ENCODE peak calls at places on chromosomes 1 and 21, in eight cellular contexts. One of them, this sample, is unnamed.

GRCh38 chr1:94698759-94699502 is 121.2 kb upstream of the SLC44A3 start:
- DNase-seq in lung: no peak
- DNase-seq in upper lobe of right lung: no peak
- DNase-seq in A549: peak
- DNase-seq in MM.1S: no peak
- DNase-seq in lower lobe of right lung: no peak
- DNase-seq in stomach: no peak
- DNase-seq in CD8-positive, alpha-beta memory T cell: no peak
- DNase-seq in this sample: no peak

GRCh38 chr1:4315202-4315601 is 339.2 kb upstream of the AJAP1 start:
- DNase-seq in CD8-positive, alpha-beta memory T cell: no peak
- DNase-seq in MM.1S: no peak
- DNase-seq in A549: no peak
- DNase-seq in lower lobe of right lung: no peak
- DNase-seq in stomach: no peak
- DNase-seq in upper lobe of right lung: no peak
- DNase-seq in lung: no peak
- DNase-seq in this sample: no peak

GRCh38 chr1:212752934-212753497 is 38.6 kb downstream of the NSL1 start:
- DNase-seq in stomach: no peak
- DNase-seq in CD8-positive, alpha-beta memory T cell: no peak
- DNase-seq in MM.1S: peak
- DNase-seq in upper lobe of right lung: no peak
- DNase-seq in lung: no peak
- DNase-seq in A549: no peak
- DNase-seq in lower lobe of right lung: no peak
- DNase-seq in this sample: no peak

GRCh38 chr21:31526040-31526439 is 133.5 kb upstream of the SOD1 start:
- DNase-seq in upper lobe of right lung: no peak
- DNase-seq in MM.1S: no peak
- DNase-seq in stomach: no peak
- DNase-seq in lower lobe of right lung: no peak
- DNase-seq in A549: peak
- DNase-seq in lung: no peak
- DNase-seq in CD8-positive, alpha-beta memory T cell: no peak
- DNase-seq in this sample: no peak

GRCh38 chr1:40383488-40384412 is 10.2 kb downstream of the SMAP2 start:
- DNase-seq in CD8-positive, alpha-beta memory T cell: no peak
- DNase-seq in lower lobe of right lung: no peak
- DNase-seq in MM.1S: no peak
- DNase-seq in lung: no peak
- DNase-seq in stomach: peak
- DNase-seq in A549: no peak
- DNase-seq in upper lobe of right lung: no peak
- DNase-seq in this sample: no peak

GRCh38 chr1:234600418-234601216 is 9.4 kb downstream of the IRF2BP2 start:
- DNase-seq in MM.1S: peak
- DNase-seq in upper lobe of right lung: no peak
- DNase-seq in A549: no peak
- DNase-seq in lung: no peak
- DNase-seq in lower lobe of right lung: no peak
- DNase-seq in CD8-positive, alpha-beta memory T cell: no peak
- DNase-seq in stomach: peak
- DNase-seq in this sample: peak

GRCh38 chr1:53061859-53062714 is at the start of gene PODN:
- DNase-seq in stomach: no peak
- DNase-seq in lower lobe of right lung: peak
- DNase-seq in lung: no peak
- DNase-seq in CD8-positive, alpha-beta memory T cell: no peak
- DNase-seq in A549: no peak
- DNase-seq in MM.1S: no peak
- DNase-seq in upper lobe of right lung: peak
- DNase-seq in this sample: peak

GRCh38 chr1:169588112-169588511 is 1.8 kb upstream of the F5 start:
- DNase-seq in MM.1S: no peak
- DNase-seq in stomach: no peak
- DNase-seq in CD8-positive, alpha-beta memory T cell: no peak
- DNase-seq in lower lobe of right lung: no peak
- DNase-seq in upper lobe of right lung: no peak
- DNase-seq in A549: no peak
- DNase-seq in lung: no peak
- DNase-seq in this sample: no peak

DNA sequence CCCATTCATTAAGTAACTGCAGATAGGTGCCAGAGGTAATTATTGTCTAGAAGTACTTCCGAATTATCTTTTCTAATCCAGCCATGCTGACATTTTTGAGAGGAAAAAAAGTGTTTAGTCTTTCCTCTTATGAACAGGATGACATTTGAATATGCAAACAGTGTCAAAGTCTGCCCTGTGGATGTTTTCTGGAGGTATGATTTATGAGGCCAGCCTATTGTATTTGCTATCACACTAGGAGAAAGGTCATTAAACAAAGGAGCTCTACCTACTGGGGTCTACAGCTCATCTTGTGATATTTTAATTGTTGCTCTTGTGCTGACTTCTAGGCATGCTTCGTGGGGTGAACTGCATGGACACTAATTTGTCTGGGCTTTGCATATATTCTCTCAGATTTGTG is 559.7 kb upstream of the CAMK1G start:
- DNase-seq in stomach: no peak
- DNase-seq in A549: no peak
- DNase-seq in MM.1S: no peak
- DNase-seq in CD8-positive, alpha-beta memory T cell: no peak
- DNase-seq in lower lobe of right lung: no peak
- DNase-seq in lung: no peak
- DNase-seq in upper lobe of right lung: no peak
- DNase-seq in this sample: no peak
- H3K4me3 ChIP-seq in stomach: no peak
- H3K4me3 ChIP-seq in A549: no peak
- H3K4me3 ChIP-seq in MM.1S: no peak
- H3K4me3 ChIP-seq in CD8-positive, alpha-beta memory T cell: no peak
- H3K4me3 ChIP-seq in lower lobe of right lung: no peak
- H3K4me3 ChIP-seq in lung: no peak
- H3K4me3 ChIP-seq in upper lobe of right lung: no peak
- H3K4me3 ChIP-seq in this sample: no peak

GRCh38 chr1:29171521-29171920 is 10.2 kb downstream of the SRSF4 start:
- DNase-seq in MM.1S: no peak
- DNase-seq in lung: no peak
- DNase-seq in upper lobe of right lung: no peak
- DNase-seq in lower lobe of right lung: no peak
- DNase-seq in CD8-positive, alpha-beta memory T cell: no peak
- DNase-seq in A549: no peak
- DNase-seq in stomach: no peak
- DNase-seq in this sample: no peak
- H3K27ac ChIP-seq in MM.1S: no peak
- H3K27ac ChIP-seq in lung: no peak
- H3K27ac ChIP-seq in upper lobe of right lung: no peak
- H3K27ac ChIP-seq in lower lobe of right lung: no peak
- H3K27ac ChIP-seq in CD8-positive, alpha-beta memory T cell: no peak
- H3K27ac ChIP-seq in A549: no peak
- H3K27ac ChIP-seq in stomach: no peak
- H3K27ac ChIP-seq in this sample: no peak

GRCh38 chr1:247421074-247421473 is 5.1 kb downstream of the NLRP3 start:
- DNase-seq in stomach: no peak
- DNase-seq in upper lobe of right lung: no peak
- DNase-seq in MM.1S: no peak
- DNase-seq in lung: no peak
- DNase-seq in CD8-positive, alpha-beta memory T cell: no peak
- DNase-seq in lower lobe of right lung: no peak
- DNase-seq in A549: no peak
- DNase-seq in this sample: no peak

GRCh38 chr1:247419326-247419725 is 3.4 kb downstream of the NLRP3 start:
- DNase-seq in stomach: no peak
- DNase-seq in upper lobe of right lung: no peak
- DNase-seq in lower lobe of right lung: no peak
- DNase-seq in CD8-positive, alpha-beta memory T cell: no peak
- DNase-seq in MM.1S: no peak
- DNase-seq in lung: no peak
- DNase-seq in A549: no peak
- DNase-seq in this sample: no peak

GRCh38 chr1:247417786-247418185 is 1.8 kb downstream of the NLRP3 start:
- DNase-seq in CD8-positive, alpha-beta memory T cell: no peak
- DNase-seq in MM.1S: no peak
- DNase-seq in upper lobe of right lung: no peak
- DNase-seq in lower lobe of right lung: no peak
- DNase-seq in A549: no peak
- DNase-seq in lung: no peak
- DNase-seq in stomach: no peak
- DNase-seq in this sample: no peak

GRCh38 chr1:247411583-247412295 is 4.2 kb upstream of the NLRP3 start:
- DNase-seq in stomach: no peak
- DNase-seq in lower lobe of right lung: no peak
- DNase-seq in upper lobe of right lung: no peak
- DNase-seq in CD8-positive, alpha-beta memory T cell: no peak
- DNase-seq in A549: no peak
- DNase-seq in lung: no peak
- DNase-seq in MM.1S: no peak
- DNase-seq in this sample: no peak

DNA sequence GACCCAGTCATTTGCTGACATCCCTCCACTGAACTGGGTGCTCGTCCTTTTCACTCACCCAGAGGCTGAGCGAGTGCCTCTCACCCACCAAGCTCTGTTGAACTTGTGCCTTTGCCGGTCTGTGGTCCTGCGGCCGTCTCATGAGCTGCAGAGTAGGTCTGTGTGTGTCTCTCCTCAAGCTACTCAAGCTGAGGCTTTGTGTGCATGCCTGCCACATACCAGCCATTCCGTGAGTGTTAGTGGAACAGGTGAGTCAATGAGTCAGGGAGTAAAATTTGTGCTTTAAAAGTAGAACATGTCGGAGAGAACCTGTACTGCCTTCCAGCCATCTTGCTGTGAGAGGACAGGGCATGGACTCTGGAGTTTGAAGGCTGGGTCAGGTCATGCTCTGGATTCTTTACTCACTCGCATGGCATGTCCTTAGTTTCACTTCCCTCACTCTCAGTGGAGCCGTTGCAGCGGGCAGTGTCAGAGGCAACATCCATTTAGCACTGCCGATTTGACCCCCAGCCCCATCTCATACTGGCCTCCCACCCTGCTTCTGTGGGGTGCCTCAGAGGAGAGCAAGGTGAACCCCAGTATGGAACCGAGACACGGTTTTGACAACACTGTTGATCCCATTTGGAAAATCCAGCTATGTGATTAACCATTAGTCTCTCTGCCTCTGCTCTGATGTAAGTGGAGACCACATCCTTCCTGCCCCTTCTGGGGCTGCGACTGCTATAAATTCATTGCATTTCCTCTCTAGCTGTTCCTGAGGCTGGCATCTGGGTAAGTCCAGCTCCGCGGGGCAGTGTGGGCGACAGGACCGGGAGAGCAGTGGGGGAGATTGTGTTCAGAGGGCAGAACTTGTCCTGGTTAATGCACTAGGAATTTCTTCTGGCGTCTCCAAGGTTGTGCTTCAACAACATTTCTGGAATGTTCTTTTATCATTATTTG is at the start of gene NLRP3:
- DNase-seq in MM.1S: no peak
- DNase-seq in CD8-positive, alpha-beta memory T cell: peak
- DNase-seq in upper lobe of right lung: peak
- DNase-seq in lower lobe of right lung: peak
- DNase-seq in lung: peak
- DNase-seq in stomach: peak
- DNase-seq in A549: no peak
- DNase-seq in this sample: no peak
- H3K4me3 ChIP-seq in MM.1S: no peak
- H3K4me3 ChIP-seq in CD8-positive, alpha-beta memory T cell: peak
- H3K4me3 ChIP-seq in upper lobe of right lung: peak
- H3K4me3 ChIP-seq in lower lobe of right lung: peak
- H3K4me3 ChIP-seq in lung: no peak
- H3K4me3 ChIP-seq in stomach: peak
- H3K4me3 ChIP-seq in A549: no peak
- H3K4me3 ChIP-seq in this sample: peak

GRCh38 chr1:56496158-56496557 is 83.2 kb downstream of the PLPP3 start:
- DNase-seq in lung: no peak
- DNase-seq in CD8-positive, alpha-beta memory T cell: no peak
- DNase-seq in lower lobe of right lung: no peak
- DNase-seq in upper lobe of right lung: no peak
- DNase-seq in MM.1S: no peak
- DNase-seq in stomach: no peak
- DNase-seq in A549: no peak
- DNase-seq in this sample: no peak

GRCh38 chr1:56494306-56494705 is 85.1 kb downstream of the PLPP3 start:
- DNase-seq in stomach: no peak
- DNase-seq in A549: no peak
- DNase-seq in lower lobe of right lung: no peak
- DNase-seq in CD8-positive, alpha-beta memory T cell: no peak
- DNase-seq in lung: no peak
- DNase-seq in upper lobe of right lung: no peak
- DNase-seq in MM.1S: no peak
- DNase-seq in this sample: no peak

GRCh38 chr1:56493826-56494225 is 85.5 kb downstream of the PLPP3 start:
- DNase-seq in stomach: no peak
- DNase-seq in lung: no peak
- DNase-seq in upper lobe of right lung: no peak
- DNase-seq in MM.1S: no peak
- DNase-seq in CD8-positive, alpha-beta memory T cell: no peak
- DNase-seq in A549: no peak
- DNase-seq in lower lobe of right lung: no peak
- DNase-seq in this sample: no peak

GRCh38 chr1:56496861-56497772 is 82.2 kb downstream of the PLPP3 start:
- DNase-seq in lung: no peak
- DNase-seq in A549: no peak
- DNase-seq in MM.1S: no peak
- DNase-seq in CD8-positive, alpha-beta memory T cell: no peak
- DNase-seq in stomach: no peak
- DNase-seq in lower lobe of right lung: no peak
- DNase-seq in upper lobe of right lung: no peak
- DNase-seq in this sample: no peak

GRCh38 chr1:56495538-56495937 is 83.8 kb downstream of the PLPP3 start:
- DNase-seq in lower lobe of right lung: no peak
- DNase-seq in stomach: no peak
- DNase-seq in A549: no peak
- DNase-seq in MM.1S: no peak
- DNase-seq in upper lobe of right lung: no peak
- DNase-seq in lung: no peak
- DNase-seq in CD8-positive, alpha-beta memory T cell: no peak
- DNase-seq in this sample: no peak
- H3K27ac ChIP-seq in lower lobe of right lung: no peak
- H3K27ac ChIP-seq in stomach: no peak
- H3K27ac ChIP-seq in A549: no peak
- H3K27ac ChIP-seq in MM.1S: no peak
- H3K27ac ChIP-seq in upper lobe of right lung: no peak
- H3K27ac ChIP-seq in lung: no peak
- H3K27ac ChIP-seq in CD8-positive, alpha-beta memory T cell: no peak
- H3K27ac ChIP-seq in this sample: no peak